ENCODE peak calls at places on chromosomes 6 and 20, in five cellular contexts. L is GM12878, P is body of pancreas, D is upper lobe of right lung, G is upper lobe of left lung. K is an unnamed sample.

GRCh38 chr6:144895313-144895712 is 610.2 kb downstream of the UTRN start:
- DNase-seq in D (no peak), P (no peak), L (no peak), G (no peak), K (no peak)

GRCh38 chr20:19408971-19409370 is 196.5 kb downstream of the SLC24A3 start:
- DNase-seq in G (no peak), P (no peak), D (no peak), L (no peak), K (no peak)

GRCh38 chr20:30594112-30594511 is 663.4 kb upstream of the DEFB115 start:
- DNase-seq in D (no peak), G (peak; percentile 61), L (no peak), P (no peak), K (no peak)

GRCh38 chr20:10115021-10115420 is 80.2 kb downstream of the ANKEF1 start:
- DNase-seq in D (no peak), P (no peak), L (no peak), G (no peak), K (no peak)

GRCh38 chr20:4102381-4102780 is 87.0 kb upstream of the RNF24 start:
- DNase-seq in G (no peak), L (no peak), P (no peak), D (no peak), K (no peak)

GRCh38 chr6:64280569-64280968 is 645.0 kb downstream of the PHF3 start:
- DNase-seq in P (no peak), L (no peak), D (no peak), G (no peak), K (no peak)

GRCh38 chr6:75631847-75632246 is 30.2 kb downstream of the SENP6 start:
- DNase-seq in L (no peak), D (no peak), P (no peak), G (no peak), K (no peak)

GRCh38 chr6:31128093-31128676 is 7.9 kb upstream of the CDSN start:
- DNase-seq in L (peak; percentile 13), P (peak; percentile 77), D (no peak), G (no peak), K (peak; percentile 80)

GRCh38 chr6:161498359-161498758 is 224.5 kb upstream of the AGPAT4 start:
- DNase-seq in P (peak; percentile 39), D (no peak), L (no peak), G (no peak), K (peak; percentile 10)

DNA sequence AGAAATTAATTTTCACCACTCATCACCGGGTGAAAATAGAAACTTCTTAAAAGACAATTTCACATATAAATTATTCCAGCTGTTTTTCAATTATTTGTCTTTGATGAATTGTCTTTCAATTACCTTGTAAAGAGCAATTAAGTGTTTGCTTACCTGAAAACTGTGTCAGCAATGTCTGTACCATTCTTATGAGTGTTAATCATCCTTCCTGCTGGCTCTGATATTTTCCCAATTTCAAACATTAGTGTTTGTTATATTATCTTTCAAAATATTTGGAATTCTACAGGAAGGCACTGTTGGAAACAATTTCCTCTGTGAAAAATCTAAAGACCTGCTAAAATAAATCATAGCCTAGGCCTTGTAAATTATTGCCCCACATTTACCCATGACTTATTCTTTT is 19.6 kb downstream of the PHACTR2 start:
- DNase-seq in D (no peak), P (no peak), G (no peak), L (no peak), K (no peak)
- H3K4me1 ChIP-seq in D (peaks cover 81% of the 10 kb centered on the region), P (peaks cover 31% of the 10 kb centered on the region), G (peaks cover 63% of the 10 kb centered on the region), L (peaks cover 6% of the 10 kb centered on the region), K (peaks cover 2% of the 10 kb centered on the region)

DNA sequence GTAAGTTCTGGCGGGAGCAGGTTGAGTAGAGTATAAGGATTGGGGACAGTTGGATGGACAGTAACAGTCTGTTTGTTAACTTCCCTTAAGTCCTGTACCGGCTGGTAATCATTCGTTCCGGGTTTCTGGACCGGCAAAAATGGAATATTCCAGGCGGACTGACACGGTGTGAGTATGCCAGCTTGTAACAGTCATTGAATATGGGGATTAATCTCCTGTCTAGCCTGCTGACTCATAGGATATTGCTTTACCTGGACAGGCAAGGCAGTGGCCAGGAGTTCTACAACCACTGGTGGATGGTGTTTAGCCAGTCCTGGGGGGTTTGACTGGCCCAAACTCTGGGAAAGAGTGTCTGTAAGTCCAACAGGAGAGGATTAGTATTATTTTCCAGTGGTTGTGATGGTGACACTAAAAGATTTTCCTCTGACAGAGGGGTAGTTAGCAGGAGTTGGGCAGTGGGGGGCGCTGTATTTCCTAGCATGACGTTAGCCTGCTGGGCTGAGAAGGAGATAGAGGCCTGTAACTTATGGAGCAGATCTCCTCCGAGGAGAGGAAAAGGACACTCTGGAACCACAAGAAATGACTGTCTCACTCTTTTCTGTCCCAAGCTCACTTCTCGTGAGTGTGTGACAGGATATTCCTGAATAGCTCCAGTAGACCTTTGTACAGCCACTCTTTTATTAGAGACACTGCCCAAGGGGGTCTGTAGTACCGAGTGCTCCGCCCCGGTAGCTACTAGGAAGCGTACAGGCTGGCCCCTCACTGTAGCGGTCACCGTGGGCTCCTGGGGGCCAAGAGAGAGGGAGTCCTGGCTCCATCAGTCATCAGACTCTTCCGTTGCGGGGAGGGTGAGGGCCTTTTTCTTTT is 152.2 kb downstream of the TRIM27 start:
- DNase-seq in D (no peak), P (no peak), L (no peak), G (no peak), K (no peak)
- H3K4me3 ChIP-seq in D (no peak overlapping the region), P (no peak overlapping the region), L (no peak overlapping the region), G (no peak overlapping the region), K (no peak overlapping the region)

DNA sequence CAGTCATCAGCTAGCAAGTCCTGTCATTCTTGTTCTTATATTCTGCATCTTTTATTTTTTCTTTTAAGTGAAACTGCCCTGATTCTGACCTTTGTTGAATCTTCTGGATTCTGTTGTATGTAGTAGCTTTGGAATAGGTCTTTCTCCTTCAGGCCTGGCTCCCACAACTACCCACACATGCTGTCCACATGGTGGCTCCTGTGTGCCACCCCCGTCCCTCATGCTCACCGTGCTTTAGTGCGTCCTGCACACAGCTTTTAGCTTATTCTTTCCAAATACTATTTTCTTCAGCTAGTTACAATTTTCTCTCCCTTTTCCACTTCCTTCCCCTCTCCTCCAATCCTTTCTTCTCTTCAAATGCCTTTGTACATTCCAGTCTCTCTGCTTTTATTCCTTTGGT is 61.8 kb downstream of the CTNNBL1 start:
- DNase-seq in G (no peak), D (no peak), P (no peak), L (no peak), K (no peak)
- H3K4me1 ChIP-seq in G (no peaks in the 10 kb centered on the region), D (no peaks in the 10 kb centered on the region), P (no peaks in the 10 kb centered on the region), L (no peaks in the 10 kb centered on the region), K (no peaks in the 10 kb centered on the region)

GRCh38 chr20:37904845-37905244 is 1.9 kb downstream of the VSTM2L start:
- DNase-seq in P (no peak), G (no peak), D (no peak), L (no peak), K (no peak)

GRCh38 chr20:37902504-37903313 is at the start of gene VSTM2L:
- DNase-seq in G (peak; percentile 90), D (peak; percentile 72), P (peak; percentile 35), L (no peak), K (no peak)

GRCh38 chr20:37904008-37904675 is 1.2 kb downstream of the VSTM2L start:
- DNase-seq in P (no peak), G (peak; percentile 27), L (no peak), D (no peak), K (no peak)

GRCh38 chr20:37901667-37902503 is 1.0 kb upstream of the VSTM2L start:
- DNase-seq in D (no peak), G (peak; percentile 52), P (no peak), L (no peak), K (peak; percentile 34)

DNA sequence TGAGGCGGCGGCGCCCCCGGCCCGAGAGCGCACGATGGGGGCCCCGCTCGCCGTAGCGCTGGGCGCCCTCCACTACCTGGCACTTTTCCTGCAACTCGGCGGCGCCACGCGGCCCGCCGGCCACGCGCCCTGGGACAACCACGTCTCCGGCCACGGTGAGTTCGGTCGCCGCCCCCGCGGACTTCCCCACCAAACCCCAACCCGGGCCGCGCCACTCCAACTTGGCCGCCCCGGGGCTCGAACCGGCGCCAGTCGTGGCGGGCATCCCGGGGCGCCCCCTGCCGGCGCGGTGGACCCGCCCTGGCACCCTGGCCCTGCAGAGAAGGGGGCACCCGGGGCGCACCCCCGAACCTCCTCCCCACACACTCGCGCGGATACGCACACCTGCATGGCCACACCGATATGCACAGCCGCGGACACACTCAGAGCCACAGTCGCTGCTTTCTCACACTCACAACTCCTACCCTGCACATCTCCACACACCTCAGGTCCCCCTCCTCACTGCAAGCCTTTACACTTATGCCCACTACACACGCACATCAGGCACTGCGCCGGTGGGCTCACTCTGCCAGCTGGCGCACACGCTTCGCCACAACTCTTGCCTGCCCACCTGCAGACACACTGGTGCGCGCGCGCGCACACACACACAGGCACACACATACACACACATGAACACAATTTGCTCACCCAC is 535 bp downstream of the VSTM2L start:
- DNase-seq in L (no peak), D (no peak), P (no peak), G (peak; percentile 87), K (no peak)
- H3K4me3 ChIP-seq in L (peak overlapping the region; percentile 27), D (peak overlapping the region; percentile 42), P (no peak overlapping the region), G (peak overlapping the region; percentile 30), K (no peak overlapping the region)

GRCh38 chr20:44073011-44073674 is 113.8 kb downstream of the JPH2 start:
- DNase-seq in L (no peak), G (no peak), P (no peak), D (peak; percentile 41), K (no peak)
- H3K4me1 ChIP-seq in L (peaks cover 18% of the 10 kb centered on the region), G (peaks cover 9% of the 10 kb centered on the region), P (no peaks in the 10 kb centered on the region), D (peaks cover 3% of the 10 kb centered on the region), K (no peaks in the 10 kb centered on the region)

DNA sequence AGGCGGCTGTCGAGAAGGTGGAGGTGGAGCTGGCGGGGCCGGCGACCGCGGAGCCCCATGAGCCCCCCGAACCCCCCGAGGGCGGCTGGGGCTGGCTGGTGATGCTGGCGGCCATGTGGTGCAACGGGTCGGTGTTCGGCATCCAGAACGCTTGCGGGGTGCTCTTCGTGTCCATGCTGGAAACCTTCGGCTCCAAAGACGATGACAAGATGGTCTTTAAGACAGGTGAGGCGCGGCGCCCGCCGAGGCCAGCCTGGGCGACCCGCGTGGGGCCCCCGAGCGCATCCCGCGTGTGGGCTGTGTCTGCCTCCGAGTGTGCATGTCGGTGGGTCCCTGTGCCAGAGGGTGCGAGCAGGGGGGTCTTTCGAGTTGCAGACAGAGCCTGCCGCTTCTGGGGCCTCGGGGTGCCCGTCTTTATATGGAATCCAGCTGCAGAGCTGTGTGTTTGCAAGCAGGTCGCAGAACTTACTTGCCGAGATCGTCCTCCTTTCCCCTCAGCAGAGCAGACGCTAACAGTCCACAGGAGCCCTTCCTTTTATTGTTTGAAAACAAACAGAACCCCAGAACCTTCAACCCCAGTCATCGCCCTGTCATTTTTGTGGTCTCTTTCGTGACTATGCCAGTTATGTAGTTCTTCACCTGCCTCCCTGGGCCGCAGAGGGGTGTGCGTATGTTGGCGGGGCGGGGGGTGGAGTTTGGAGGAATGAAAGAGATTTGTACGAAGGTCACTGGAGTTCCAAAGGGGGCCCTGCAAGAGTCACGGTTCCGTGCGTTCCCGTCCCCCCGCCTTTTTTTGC is 766 bp downstream of the SLC16A10 start:
- DNase-seq in P (peak; percentile 58), G (peak; percentile 87), D (peak; percentile 71), L (no peak), K (peak; percentile 50)
- H3K4me3 ChIP-seq in P (peak overlapping the region; percentile 67), G (peak overlapping the region; percentile 82), D (peak overlapping the region; percentile 59), L (peak overlapping the region; percentile 72), K (peak overlapping the region; percentile 68)

DNA sequence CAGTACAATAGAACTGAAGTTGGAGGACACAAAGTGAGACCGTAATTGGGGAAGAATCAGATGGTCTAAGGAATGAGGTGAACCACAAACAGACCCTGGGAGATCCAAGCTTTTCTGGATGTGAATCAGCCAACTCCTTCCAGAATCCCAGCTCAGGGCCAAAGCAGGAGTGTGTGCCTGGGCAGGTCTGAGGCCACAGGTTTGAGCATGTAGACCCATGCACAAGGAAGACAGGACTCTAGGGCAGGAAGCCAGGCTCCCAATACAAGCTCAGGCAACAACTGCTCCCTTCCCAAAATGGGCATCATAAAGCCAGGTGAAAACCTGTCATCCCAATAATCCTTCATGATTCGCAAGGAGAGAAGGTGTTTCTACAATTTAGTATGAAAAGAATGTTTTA is 512.6 kb downstream of the MAFB start:
- DNase-seq in P (no peak), G (no peak), D (no peak), L (no peak), K (no peak)
- H3K4me1 ChIP-seq in P (no peaks in the 10 kb centered on the region), G (no peaks in the 10 kb centered on the region), D (no peaks in the 10 kb centered on the region), L (no peaks in the 10 kb centered on the region), K (no peaks in the 10 kb centered on the region)